ENCODE peak calls at places on chromosomes 13 and 19, in six cellular contexts. A is stimulated activated naive B cell treated with anti-CD40 and anti-IgM and Interleukin-4, amounts not matched to agents 10 μg/mL and 1 μg/mL and 100 μg/mL, for 72 hours; N is T follicular helper cell; M is NCI-H1105 treated with DMSO at 0.1 percent for 48 hours; Y is glutamatergic neuron; R is right cardiac atrium. C is an unnamed sample.

GRCh38 chr13:37656247-37656940 is 57.8 kb upstream of the POSTN start:
- DNase-seq in A (no peak), N (no peak), M (no peak), Y (no peak), R (no peak), C (no peak)

GRCh38 chr19:13621413-13621812 is 115.1 kb upstream of the CACNA1A start:
- DNase-seq in A (peak; percentile 54), N (no peak), M (no peak), Y (no peak), R (no peak), C (no peak)

GRCh38 chr19:53019684-53020083 is 6.0 kb downstream of the ERVV-1 start:
- DNase-seq in A (no peak), N (no peak), M (no peak), Y (no peak), R (no peak), C (no peak)

GRCh38 chr19:6802336-6803035 is 30.0 kb downstream of the VAV1 start:
- DNase-seq in A (peak; percentile 75), N (peak; percentile 35), M (no peak), Y (no peak), R (peak; percentile 60), C (peak; percentile 11)

GRCh38 chr19:1873524-1874473 is 10.4 kb upstream of the KLF16 start:
- DNase-seq in A (no peak), N (no peak), M (peak; percentile 75), Y (no peak), R (peak; percentile 90), C (no peak)

GRCh38 chr19:403221-404036 is 5.5 kb downstream of the C2CD4C start:
- DNase-seq in A (no peak), N (no peak), M (peak; percentile 74), Y (peak; percentile 46), R (peak; percentile 50), C (no peak)

GRCh38 chr13:67343777-67344176 is 113.6 kb upstream of the PCDH9 start:
- DNase-seq in A (no peak), N (no peak), M (no peak), Y (no peak), R (no peak), C (no peak)

GRCh38 chr13:74111901-74112824 is 22.0 kb downstream of the KLF12 start:
- DNase-seq in A (no peak), N (no peak), M (no peak), Y (no peak), R (no peak), C (no peak)

GRCh38 chr13:41463823-41464602 is 6.7 kb downstream of the RGCC start:
- DNase-seq in A (peak; percentile 60), N (peak; percentile 38), M (no peak), Y (no peak), R (no peak), C (no peak)

GRCh38 chr13:99103536-99103935 is 97.1 kb upstream of the UBAC2 start:
- DNase-seq in A (no peak), N (no peak), M (no peak), Y (peak; percentile 24), R (no peak), C (peak; percentile 92)

GRCh38 chr19:15641901-15642491 is 1.3 kb downstream of the CYP4F3 start:
- DNase-seq in A (peak; percentile 64), N (no peak), M (no peak), Y (no peak), R (no peak), C (no peak)

GRCh38 chr19:7348587-7349230 is at the start of gene ARHGEF18:
- DNase-seq in A (peak; percentile 56), N (peak; percentile 27), M (no peak), Y (no peak), R (peak; percentile 63), C (no peak)

GRCh38 chr19:8311461-8312260 is 3.5 kb upstream of the CD320 start:
- DNase-seq in A (no peak), N (no peak), M (peak; percentile 22), Y (no peak), R (peak; percentile 74), C (no peak)

GRCh38 chr13:75832812-75833211 is 196.7 kb downstream of the LMO7 start:
- DNase-seq in A (no peak), N (no peak), M (no peak), Y (no peak), R (no peak), C (no peak)

GRCh38 chr13:97212540-97213146 is 9.5 kb upstream of the MBNL2 start:
- DNase-seq in A (no peak), N (no peak), M (no peak), Y (no peak), R (no peak), C (no peak)

GRCh38 chr19:6223461-6224307 is 56.1 kb downstream of the MLLT1 start:
- DNase-seq in A (no peak), N (no peak), M (no peak), Y (peak; percentile 53), R (no peak), C (peak; percentile 50)

GRCh38 chr19:12984683-12985048 is 10.6 kb upstream of the NFIX start:
- DNase-seq in A (no peak), N (no peak), M (no peak), Y (peak; percentile 54), R (peak; percentile 62), C (peak; percentile 53)

GRCh38 chr13:73519720-73520119 is 460.9 kb downstream of the KLF5 start:
- DNase-seq in A (no peak), N (no peak), M (peak; percentile 61), Y (no peak), R (no peak), C (no peak)

GRCh38 chr13:23608704-23609413 is 38.6 kb downstream of the TNFRSF19 start:
- DNase-seq in A (no peak), N (no peak), M (no peak), Y (peak; percentile 74), R (peak; percentile 78), C (peak; percentile 57)

GRCh38 chr19:45169602-45170001 is 8.4 kb downstream of the TRAPPC6A start:
- DNase-seq in A (no peak), N (no peak), M (no peak), Y (no peak), R (no peak), C (no peak)

GRCh38 chr13:78689011-78689410 is 30.1 kb upstream of the OBI1 start:
- DNase-seq in A (no peak), N (no peak), M (no peak), Y (no peak), R (no peak), C (peak; percentile 7)

GRCh38 chr13:28991764-28992163 is 171.6 kb downstream of the MTUS2 start:
- DNase-seq in A (no peak), N (no peak), M (no peak), Y (no peak), R (no peak), C (no peak)

GRCh38 chr13:55361141-55361540 is 1779.6 kb upstream of the PRR20A start:
- DNase-seq in A (no peak), N (no peak), M (peak; percentile 4), Y (no peak), R (no peak), C (peak; percentile 40)